ENCODE peak calls at places on chromosomes 5 and 9, in nine cellular contexts. D, H, C, Q, G, S, P, U and E are unnamed samples. For H3K36me3, the result is how much of the 10 kb centered on the place peaks cover.

GRCh38 chr9:135951889-135952663 is 9.1 kb downstream of the UBAC1 start:
- DNase-seq in D (no peak), H (no peak), C (no peak), Q (no peak), G (no peak), S (no peak), P (peak), U (peak), E (no peak)

GRCh38 chr9:105191508-105192118 is 52.8 kb upstream of the SLC44A1 start:
- DNase-seq in D (no peak), H (no peak), C (no peak), Q (no peak), G (no peak), S (peak), P (no peak), U (no peak), E (peak)

GRCh38 chr5:140555747-140556312 is 1.4 kb downstream of the SRA1 start:
- DNase-seq in D (no peak), H (no peak), C (no peak), Q (no peak), G (no peak), S (peak), P (no peak), U (no peak), E (no peak)

GRCh38 chr5:91301459-91301858 is 81.7 kb downstream of the ARRDC3 start:
- DNase-seq in D (no peak), H (no peak), C (no peak), Q (no peak), G (no peak), S (peak), P (no peak), U (no peak), E (no peak)

GRCh38 chr5:6419340-6419852 is 29.3 kb upstream of the UBE2QL1 start:
- DNase-seq in D (no peak), H (no peak), C (no peak), Q (no peak), G (no peak), S (no peak), P (no peak), U (no peak), E (no peak)

GRCh38 chr5:56829137-56829536 is 13.8 kb downstream of the MAP3K1 start:
- DNase-seq in D (no peak), H (no peak), C (no peak), Q (no peak), G (no peak), S (no peak), P (peak), U (no peak), E (no peak)

GRCh38 chr5:163410505-163410904 is 26.9 kb upstream of the CCNG1 start:
- DNase-seq in D (no peak), H (no peak), C (no peak), Q (no peak), G (no peak), S (no peak), P (no peak), U (no peak), E (no peak)

GRCh38 chr5:65186646-65187227 is 295.0 kb downstream of the ADAMTS6 start:
- DNase-seq in D (no peak), H (no peak), C (no peak), Q (no peak), G (no peak), S (no peak), P (no peak), U (no peak), E (no peak)

GRCh38 chr9:77763566-77763965 is 115.4 kb upstream of the GNA14 start:
- DNase-seq in D (no peak), H (no peak), C (no peak), Q (no peak), G (no peak), S (no peak), P (no peak), U (no peak), E (no peak)

GRCh38 chr5:107338341-107338740 is 332.4 kb downstream of the EFNA5 start:
- DNase-seq in D (no peak), H (no peak), C (no peak), Q (no peak), G (no peak), S (no peak), P (peak), U (no peak), E (no peak)

GRCh38 chr5:54703568-54704255 is 186.2 kb downstream of the SNX18 start:
- DNase-seq in D (no peak), H (no peak), C (no peak), Q (no peak), G (no peak), S (peak), P (no peak), U (no peak), E (no peak)

GRCh38 chr5:36606437-36607113 is at the start of gene SLC1A3:
- DNase-seq in D (peak), H (peak), C (no peak), Q (peak), G (peak), S (peak), P (peak), U (peak), E (peak)

GRCh38 chr5:37553720-37554402 is 174.7 kb downstream of the WDR70 start:
- DNase-seq in D (no peak), H (no peak), C (no peak), Q (no peak), G (no peak), S (peak), P (no peak), U (no peak), E (no peak)

GRCh38 chr5:27328480-27328879 is 290.1 kb upstream of the CDH9 start:
- DNase-seq in D (no peak), H (no peak), C (no peak), Q (no peak), G (no peak), S (peak), P (peak), U (no peak), E (no peak)

GRCh38 chr5:145462525-145462924 is 372.6 kb downstream of the PRELID2 start:
- DNase-seq in D (no peak), H (no peak), C (no peak), Q (no peak), G (no peak), S (no peak), P (no peak), U (no peak), E (no peak)

GRCh38 chr9:27125936-27126335 is 16.9 kb downstream of the TEK start:
- DNase-seq in D (no peak), H (no peak), C (no peak), Q (no peak), G (no peak), S (no peak), P (peak), U (no peak), E (no peak)

GRCh38 chr5:114308017-114308416 is 53.9 kb upstream of the KCNN2 start:
- DNase-seq in D (no peak), H (no peak), C (peak), Q (no peak), G (peak), S (no peak), P (no peak), U (no peak), E (no peak)

GRCh38 chr5:103232393-103232999 is 26.1 kb upstream of the MACIR start:
- DNase-seq in D (no peak), H (no peak), C (no peak), Q (no peak), G (no peak), S (peak), P (peak), U (no peak), E (no peak)

GRCh38 chr5:172860520-172861443 is 26.7 kb downstream of the ERGIC1 start:
- DNase-seq in D (peak), H (peak), C (no peak), Q (peak), G (no peak), S (peak), P (peak), U (peak), E (peak)

GRCh38 chr5:85647349-85648127 is 970.2 kb upstream of the COX7C start:
- DNase-seq in D (no peak), H (no peak), C (no peak), Q (no peak), G (no peak), S (no peak), P (no peak), U (no peak), E (no peak)

GRCh38 chr5:3531320-3531986 is 64.2 kb upstream of the IRX1 start:
- DNase-seq in D (no peak), H (no peak), C (peak), Q (no peak), G (no peak), S (no peak), P (no peak), U (no peak), E (no peak)

GRCh38 chr9:69145148-69145547 is 28.9 kb upstream of the TJP2 start:
- DNase-seq in D (no peak), H (no peak), C (no peak), Q (no peak), G (no peak), S (peak), P (no peak), U (no peak), E (no peak)

GRCh38 chr5:154524846-154525245 is 46.8 kb upstream of the HAND1 start:
- DNase-seq in D (no peak), H (no peak), C (no peak), Q (no peak), G (no peak), S (peak), P (no peak), U (no peak), E (no peak)

GRCh38 chr5:115626444-115626823 is 598 bp upstream of the TMED7 start:
- DNase-seq in D (no peak), H (no peak), C (no peak), Q (no peak), G (no peak), S (peak), P (no peak), U (no peak), E (no peak)

GRCh38 chr5:181221792-181222629 is 1.1 kb upstream of the TRIM41 start:
- DNase-seq in D (peak), H (peak), C (peak), Q (peak), G (peak), S (peak), P (peak), U (peak), E (peak)

GRCh38 chr9:77507212-77507961 is 140.7 kb downstream of the GNA14 start:
- DNase-seq in D (no peak), H (no peak), C (no peak), Q (no peak), G (no peak), S (no peak), P (no peak), U (no peak), E (no peak)

GRCh38 chr9:121763561-121764370 is 112.3 kb downstream of the DAB2IP start:
- DNase-seq in D (no peak), H (no peak), C (no peak), Q (no peak), G (no peak), S (no peak), P (no peak), U (no peak), E (no peak)
- H3K36me3 ChIP-seq in D (half or more), H (under half), C (half or more), Q (under half), G (half or more), S (under half), P (under half), U (half or more), E (under half)

GRCh38 chr5:141935538-141935937 is 11.9 kb downstream of the DELE1 start:
- DNase-seq in D (no peak), H (no peak), C (no peak), Q (no peak), G (no peak), S (no peak), P (peak), U (no peak), E (no peak)
- H3K36me3 ChIP-seq in D (half or more), H (under half), C (half or more), Q (under half), G (under half), S (under half), P (under half), U (half or more), E (under half)

DNA sequence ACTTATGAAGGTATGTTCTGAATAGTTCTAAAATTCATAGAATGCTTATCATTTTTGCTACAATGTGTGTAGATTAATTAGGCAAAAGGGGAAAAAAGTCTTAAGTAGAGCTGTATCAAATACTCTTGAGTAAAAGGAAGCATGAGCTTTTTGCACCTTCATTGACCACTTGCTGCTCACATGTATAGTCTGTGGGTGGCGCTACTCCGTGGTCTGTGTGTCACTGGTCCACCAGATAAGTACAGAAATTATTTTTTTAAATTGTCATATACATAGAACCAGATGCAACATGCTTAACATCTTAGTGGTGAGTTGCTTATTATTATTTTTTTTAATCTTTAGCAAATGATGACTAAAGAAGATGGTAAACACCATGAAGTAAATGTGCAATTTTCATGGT is 130.2 kb downstream of the MAN2A1 start:
- DNase-seq in D (no peak), H (no peak), C (no peak), Q (no peak), G (no peak), S (no peak), P (no peak), U (no peak), E (no peak)
- H3K36me3 ChIP-seq in D (half or more), H (under half), C (under half), Q (under half), G (under half), S (under half), P (under half), U (half or more), E (under half)

GRCh38 chr5:159448-160172 is 31.7 kb upstream of the LRRC14B start:
- DNase-seq in D (no peak), H (no peak), C (no peak), Q (no peak), G (no peak), S (peak), P (no peak), U (peak), E (no peak)

GRCh38 chr5:157126-157715 is 34.1 kb upstream of the LRRC14B start:
- DNase-seq in D (no peak), H (no peak), C (no peak), Q (no peak), G (no peak), S (no peak), P (no peak), U (no peak), E (no peak)

GRCh38 chr5:160173-160510 is 31.2 kb upstream of the LRRC14B start:
- DNase-seq in D (no peak), H (no peak), C (no peak), Q (no peak), G (no peak), S (no peak), P (no peak), U (peak), E (no peak)

GRCh38 chr5:157801-158200 is 33.5 kb upstream of the LRRC14B start:
- DNase-seq in D (no peak), H (no peak), C (no peak), Q (no peak), G (no peak), S (no peak), P (no peak), U (no peak), E (no peak)

GRCh38 chr5:158807-159447 is 32.4 kb upstream of the LRRC14B start:
- DNase-seq in D (no peak), H (no peak), C (no peak), Q (no peak), G (no peak), S (no peak), P (no peak), U (no peak), E (no peak)
- H3K36me3 ChIP-seq in D (under half), H (under half), C (half or more), Q (under half), G (half or more), S (under half), P (under half), U (under half), E (under half)

GRCh38 chr5:74380193-74380592 is 260.3 kb downstream of the ENC1 start:
- DNase-seq in D (no peak), H (no peak), C (no peak), Q (no peak), G (no peak), S (no peak), P (no peak), U (no peak), E (no peak)
- H3K36me3 ChIP-seq in D (under half), H (under half), C (under half), Q (under half), G (under half), S (under half), P (under half), U (under half), E (under half)

GRCh38 chr9:89315482-89315881 is 2.8 kb upstream of the SECISBP2 start:
- DNase-seq in D (no peak), H (no peak), C (no peak), Q (no peak), G (no peak), S (no peak), P (no peak), U (no peak), E (no peak)
- H3K36me3 ChIP-seq in D (under half), H (under half), C (half or more), Q (under half), G (under half), S (under half), P (under half), U (under half), E (under half)

DNA sequence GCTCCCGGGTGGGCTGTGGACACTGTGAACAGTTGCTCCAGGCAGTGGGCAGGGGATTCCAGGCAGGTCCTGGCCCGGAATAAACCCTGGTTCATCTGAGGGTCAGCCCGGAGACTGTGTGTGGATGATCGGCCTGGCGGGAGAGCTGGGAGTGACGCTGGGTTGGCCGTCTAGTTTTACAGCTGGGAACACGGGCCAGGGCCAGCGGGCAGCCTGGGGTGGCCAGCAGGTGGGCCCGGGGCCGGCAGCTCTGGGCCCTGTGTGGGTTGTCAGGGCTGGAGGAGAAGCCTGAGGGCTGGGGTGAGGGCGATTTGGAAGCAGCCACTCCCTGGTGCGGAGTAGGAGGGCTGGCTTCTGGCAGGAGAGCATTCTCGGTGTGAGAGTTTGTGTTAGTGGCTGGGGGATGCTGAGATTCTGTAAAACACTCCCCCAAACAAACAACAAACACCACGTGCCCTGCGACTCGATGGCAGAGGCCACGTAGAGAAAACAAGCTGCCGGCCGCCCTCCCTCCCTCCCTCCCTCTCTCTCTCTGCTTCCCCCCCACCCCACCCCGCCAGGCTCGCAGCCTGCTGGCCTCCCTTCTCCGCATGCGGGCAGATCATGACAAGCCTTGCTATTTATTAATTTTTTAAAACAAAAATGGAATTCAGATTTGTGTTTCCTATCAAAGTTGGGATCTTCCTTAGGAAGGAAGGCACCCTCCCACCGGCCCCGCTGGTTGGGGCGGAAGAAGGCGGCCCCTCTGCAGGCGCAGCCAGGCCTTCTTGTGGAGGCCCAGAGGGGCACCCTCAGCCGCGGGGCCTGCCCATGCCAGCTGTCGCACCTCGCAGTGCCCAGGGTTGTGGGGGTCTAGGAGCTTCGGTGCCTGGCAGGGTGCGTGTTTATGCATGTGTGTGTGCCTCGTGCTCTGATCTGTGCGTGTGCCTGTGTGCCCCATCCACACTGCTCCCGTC is 49.5 kb downstream of the RXRA start:
- DNase-seq in D (peak), H (peak), C (no peak), Q (no peak), G (no peak), S (peak), P (no peak), U (no peak), E (peak)
- H3K36me3 ChIP-seq in D (under half), H (under half), C (under half), Q (under half), G (under half), S (under half), P (under half), U (under half), E (under half)

GRCh38 chr9:109889456-109889855 is 109.5 kb downstream of the PALM2AKAP2 start:
- DNase-seq in D (no peak), H (no peak), C (no peak), Q (no peak), G (no peak), S (no peak), P (peak), U (no peak), E (no peak)

GRCh38 chr9:109883623-109884022 is 103.6 kb downstream of the PALM2AKAP2 start:
- DNase-seq in D (no peak), H (no peak), C (no peak), Q (no peak), G (no peak), S (no peak), P (no peak), U (no peak), E (no peak)

GRCh38 chr9:109886617-109887016 is 106.6 kb downstream of the PALM2AKAP2 start:
- DNase-seq in D (no peak), H (no peak), C (no peak), Q (no peak), G (no peak), S (peak), P (peak), U (no peak), E (no peak)

GRCh38 chr9:109887079-109887478 is 107.1 kb downstream of the PALM2AKAP2 start:
- DNase-seq in D (peak), H (no peak), C (no peak), Q (no peak), G (no peak), S (peak), P (peak), U (no peak), E (no peak)

GRCh38 chr9:109886050-109886449 is 106.1 kb downstream of the PALM2AKAP2 start:
- DNase-seq in D (peak), H (no peak), C (no peak), Q (no peak), G (no peak), S (no peak), P (no peak), U (no peak), E (no peak)
- H3K36me3 ChIP-seq in D (under half), H (under half), C (half or more), Q (under half), G (under half), S (under half), P (under half), U (under half), E (under half)

DNA sequence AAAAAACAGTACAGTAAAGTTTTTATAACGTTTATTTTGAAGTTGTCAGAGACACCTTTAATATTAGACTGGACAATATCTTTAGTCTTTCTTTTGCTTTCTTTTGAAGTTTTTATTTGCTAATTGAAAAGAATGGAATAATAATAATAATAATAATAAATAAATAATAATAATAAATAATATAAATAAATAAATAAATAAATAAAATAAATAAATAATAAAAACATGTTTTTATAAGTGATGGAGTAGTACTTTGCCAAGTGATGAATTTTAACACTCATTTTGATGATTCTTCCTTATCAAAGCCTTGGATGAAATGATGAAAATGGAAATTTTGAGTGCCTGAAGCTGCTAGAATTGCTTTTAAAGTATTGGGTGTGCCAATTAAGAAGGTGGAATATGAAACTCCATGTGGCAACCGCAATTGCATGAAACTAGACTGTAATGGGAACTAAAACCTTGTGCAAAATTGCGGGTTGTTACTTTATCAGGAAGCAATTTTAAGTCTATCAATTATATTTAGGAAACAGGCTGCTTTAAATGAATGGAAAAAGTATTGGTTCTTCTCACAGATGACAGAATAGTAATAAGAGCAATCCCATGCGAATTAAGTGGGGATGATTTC is 4.4 kb downstream of the ANXA1 start:
- DNase-seq in D (no peak), H (no peak), C (no peak), Q (no peak), G (no peak), S (no peak), P (no peak), U (no peak), E (no peak)
- H3K36me3 ChIP-seq in D (under half), H (under half), C (half or more), Q (under half), G (under half), S (half or more), P (under half), U (under half), E (under half)

DNA sequence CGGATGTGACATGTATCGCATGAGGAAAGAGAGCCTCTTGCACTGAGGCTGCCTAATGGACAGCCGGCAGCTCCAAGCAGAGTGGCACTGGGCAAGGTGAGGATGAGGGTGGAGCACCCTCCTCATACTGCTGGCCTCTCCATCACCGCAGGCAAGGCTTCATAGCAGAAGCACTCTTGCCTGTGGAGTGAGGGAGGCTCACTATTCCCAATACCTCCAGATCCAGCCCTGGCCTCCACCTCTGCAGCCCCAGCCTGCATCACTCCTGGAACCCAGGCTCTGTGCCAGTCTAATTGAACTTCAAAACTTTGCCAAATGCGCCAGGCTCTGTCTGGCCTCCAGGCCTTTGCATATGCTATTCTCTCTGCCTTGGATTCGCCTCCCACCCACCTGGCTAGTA is 29.7 kb upstream of the ARAP3 start:
- DNase-seq in D (no peak), H (no peak), C (no peak), Q (no peak), G (no peak), S (no peak), P (no peak), U (no peak), E (no peak)
- H3K36me3 ChIP-seq in D (under half), H (under half), C (under half), Q (under half), G (under half), S (under half), P (under half), U (under half), E (under half)